ENCODE peak calls at places on chromosomes 13 and 19, in seven cellular contexts. One of them, this sample, is unnamed.

GRCh38 chr13:114047358-114047881 is 73.5 kb upstream of the C13orf46 start:
- DNase-seq in CD8-positive, alpha-beta T cell: no peak
- DNase-seq in LoVo: no peak
- DNase-seq in neural crest cell: no peak
- DNase-seq in tibial nerve: no peak
- DNase-seq in G401: no peak
- DNase-seq in activated naive CD4-positive, alpha-beta T cell: no peak
- DNase-seq in this sample: no peak

GRCh38 chr19:36215276-36216171 is 618 bp downstream of the ZNF146 start:
- DNase-seq in neural crest cell: peak
- DNase-seq in activated naive CD4-positive, alpha-beta T cell: no peak
- DNase-seq in LoVo: no peak
- DNase-seq in tibial nerve: no peak
- DNase-seq in G401: no peak
- DNase-seq in CD8-positive, alpha-beta T cell: no peak
- DNase-seq in this sample: no peak

GRCh38 chr13:111177081-111177711 is 62.1 kb downstream of the ARHGEF7 start:
- DNase-seq in activated naive CD4-positive, alpha-beta T cell: no peak
- DNase-seq in CD8-positive, alpha-beta T cell: peak
- DNase-seq in neural crest cell: no peak
- DNase-seq in tibial nerve: peak
- DNase-seq in LoVo: no peak
- DNase-seq in G401: peak
- DNase-seq in this sample: peak

GRCh38 chr13:112346173-112346898 is 29.8 kb upstream of the SPACA7 start:
- DNase-seq in neural crest cell: peak
- DNase-seq in tibial nerve: no peak
- DNase-seq in G401: no peak
- DNase-seq in LoVo: no peak
- DNase-seq in CD8-positive, alpha-beta T cell: no peak
- DNase-seq in activated naive CD4-positive, alpha-beta T cell: no peak
- DNase-seq in this sample: no peak

GRCh38 chr19:6801397-6802086 is 29.0 kb downstream of the VAV1 start:
- DNase-seq in G401: no peak
- DNase-seq in LoVo: no peak
- DNase-seq in tibial nerve: peak
- DNase-seq in CD8-positive, alpha-beta T cell: peak
- DNase-seq in activated naive CD4-positive, alpha-beta T cell: peak
- DNase-seq in neural crest cell: no peak
- DNase-seq in this sample: peak

GRCh38 chr19:52048604-52049493 is at the start of gene ZNF432:
- DNase-seq in LoVo: peak
- DNase-seq in tibial nerve: peak
- DNase-seq in neural crest cell: peak
- DNase-seq in CD8-positive, alpha-beta T cell: peak
- DNase-seq in G401: peak
- DNase-seq in activated naive CD4-positive, alpha-beta T cell: peak
- DNase-seq in this sample: peak

GRCh38 chr13:20616059-20616797 is 49.3 kb downstream of the IFT88 start:
- DNase-seq in LoVo: no peak
- DNase-seq in activated naive CD4-positive, alpha-beta T cell: no peak
- DNase-seq in G401: no peak
- DNase-seq in neural crest cell: no peak
- DNase-seq in CD8-positive, alpha-beta T cell: no peak
- DNase-seq in tibial nerve: no peak
- DNase-seq in this sample: no peak

GRCh38 chr19:41410655-41411054 is 13.0 kb downstream of the BCKDHA start:
- DNase-seq in LoVo: no peak
- DNase-seq in tibial nerve: no peak
- DNase-seq in CD8-positive, alpha-beta T cell: no peak
- DNase-seq in G401: no peak
- DNase-seq in neural crest cell: no peak
- DNase-seq in activated naive CD4-positive, alpha-beta T cell: no peak
- DNase-seq in this sample: no peak

GRCh38 chr13:74910399-74910798 is 571.6 kb downstream of the TBC1D4 start:
- DNase-seq in tibial nerve: no peak
- DNase-seq in G401: no peak
- DNase-seq in CD8-positive, alpha-beta T cell: no peak
- DNase-seq in LoVo: no peak
- DNase-seq in activated naive CD4-positive, alpha-beta T cell: no peak
- DNase-seq in neural crest cell: no peak
- DNase-seq in this sample: no peak

GRCh38 chr13:33543089-33543459 is 257.5 kb upstream of the STARD13 start:
- DNase-seq in LoVo: no peak
- DNase-seq in tibial nerve: no peak
- DNase-seq in neural crest cell: no peak
- DNase-seq in activated naive CD4-positive, alpha-beta T cell: no peak
- DNase-seq in G401: no peak
- DNase-seq in CD8-positive, alpha-beta T cell: no peak
- DNase-seq in this sample: no peak

GRCh38 chr19:35278578-35279284 is 3.6 kb upstream of the HAMP start:
- DNase-seq in CD8-positive, alpha-beta T cell: no peak
- DNase-seq in G401: no peak
- DNase-seq in tibial nerve: no peak
- DNase-seq in LoVo: no peak
- DNase-seq in activated naive CD4-positive, alpha-beta T cell: no peak
- DNase-seq in neural crest cell: no peak
- DNase-seq in this sample: no peak

GRCh38 chr13:110116072-110116487 is 190.9 kb downstream of the COL4A1 start:
- DNase-seq in G401: no peak
- DNase-seq in LoVo: no peak
- DNase-seq in CD8-positive, alpha-beta T cell: peak
- DNase-seq in activated naive CD4-positive, alpha-beta T cell: no peak
- DNase-seq in tibial nerve: peak
- DNase-seq in neural crest cell: peak
- DNase-seq in this sample: peak

GRCh38 chr13:74009100-74009668 is 125.0 kb downstream of the KLF12 start:
- DNase-seq in LoVo: no peak
- DNase-seq in neural crest cell: no peak
- DNase-seq in CD8-positive, alpha-beta T cell: no peak
- DNase-seq in activated naive CD4-positive, alpha-beta T cell: no peak
- DNase-seq in G401: no peak
- DNase-seq in tibial nerve: no peak
- DNase-seq in this sample: no peak